ENCODE peak calls at places on chromosomes 16 and 17, in ten cellular contexts. T is NCI-H2081, F is substantia nigra, S is T-helper 1 cell, B is cardiac fibroblast, P is anterior cingulate cortex, Y is OCI-LY7, Z is midbrain, U is cardiac muscle cell, K is Caki2. A is an unnamed sample.

GRCh38 chr17:7258731-7259554 is 3.3 kb downstream of the CLDN7 start:
- DNase-seq in T (no peak), S (no peak), P (no peak), U (no peak), K (no peak), B (peak; percentile 41), F (no peak), Z (no peak), Y (no peak), A (no peak)

GRCh38 chr17:79429864-79430494 is 180.9 kb downstream of the RBFOX3 start:
- DNase-seq in Z (no peak), U (no peak), B (no peak), K (no peak), T (no peak), P (no peak), Y (no peak), S (no peak), F (no peak), A (no peak)

GRCh38 chr17:52306314-52306713 is 147.8 kb upstream of the CA10 start:
- DNase-seq in U (no peak), P (no peak), B (no peak), T (no peak), F (no peak), Z (no peak), Y (no peak), S (no peak), K (peak; percentile 44), A (no peak)

GRCh38 chr17:55334881-55335523 is 70.2 kb downstream of the HLF start:
- DNase-seq in Y (no peak), T (no peak), F (no peak), Z (no peak), S (no peak), U (no peak), P (no peak), B (no peak), K (no peak), A (no peak)

GRCh38 chr16:49540836-49541235 is 167.2 kb downstream of the C16orf78 start:
- DNase-seq in U (no peak), S (no peak), B (no peak), K (no peak), Z (no peak), F (no peak), T (no peak), Y (no peak), P (no peak), A (no peak)

GRCh38 chr16:58218786-58219185 is 20.9 kb upstream of the CSNK2A2 start:
- DNase-seq in S (no peak), K (no peak), B (no peak), U (no peak), T (no peak), Z (no peak), F (no peak), P (no peak), Y (no peak), A (no peak)

GRCh38 chr16:83095926-83096692 is 469.3 kb downstream of the CDH13 start:
- DNase-seq in P (no peak), F (no peak), T (no peak), S (no peak), B (peak; percentile 40), U (no peak), Z (no peak), K (no peak), Y (no peak), A (peak; percentile 61)

GRCh38 chr16:56736476-56736875 is 6.5 kb downstream of the NUP93 start:
- DNase-seq in P (no peak), Z (no peak), T (no peak), B (no peak), Y (no peak), S (no peak), K (no peak), F (no peak), U (no peak), A (no peak)

GRCh38 chr17:4127555-4127954 is 15.3 kb downstream of the ZZEF1 start:
- DNase-seq in T (no peak), Z (no peak), S (no peak), U (no peak), K (no peak), F (no peak), P (no peak), Y (no peak), B (no peak), A (no peak)

A was measured in AG08395.